ENCODE peak calls at places on chromosomes 2 and 18, in six cellular contexts. Y is SK-N-SH, G is tibial nerve, V is Panc1, C is AG10803, I is A549. N is an unnamed sample.
A peak's percentile ranks its signal among the peaks of the same experiment; 100 is the strongest.

GRCh38 chr2:46164581-46165301 is 132.5 kb upstream of the EPAS1 start:
- DNase-seq in Y (no peak), G (peak; percentile 75), V (no peak), C (peak; percentile 98), I (peak; percentile 91), N (peak; percentile 99)

GRCh38 chr2:163990554-163990953 is 254.7 kb upstream of the FIGN start:
- DNase-seq in Y (no peak), G (no peak), V (no peak), C (no peak), I (no peak), N (no peak)

GRCh38 chr2:33425156-33425555 is 51.3 kb upstream of the RASGRP3 start:
- DNase-seq in Y (no peak), G (no peak), V (no peak), C (peak; percentile 42), I (no peak), N (no peak)

GRCh38 chr18:9563326-9563725 is 51.0 kb downstream of the PPP4R1 start:
- DNase-seq in Y (no peak), G (no peak), V (no peak), C (no peak), I (no peak), N (no peak)

GRCh38 chr2:150339282-150339681 is 148.2 kb downstream of the RND3 start:
- DNase-seq in Y (no peak), G (no peak), V (no peak), C (peak; percentile 43), I (no peak), N (peak; percentile 58)

GRCh38 chr18:10476430-10476829 is 22.0 kb downstream of the APCDD1 start:
- DNase-seq in Y (peak; percentile 81), G (no peak), V (no peak), C (peak; percentile 90), I (no peak), N (peak; percentile 13)

GRCh38 chr2:230794472-230794871 is 70.3 kb upstream of the ITM2C start:
- DNase-seq in Y (no peak), G (no peak), V (no peak), C (no peak), I (no peak), N (peak; percentile 17)

GRCh38 chr2:28009732-28010131 is 119.2 kb downstream of the BABAM2 start:
- DNase-seq in Y (peak; percentile 13), G (no peak), V (no peak), C (no peak), I (no peak), N (peak; percentile 17)

GRCh38 chr2:190413421-190413820 is 5.3 kb downstream of the MFSD6 start:
- DNase-seq in Y (no peak), G (no peak), V (no peak), C (no peak), I (no peak), N (no peak)

GRCh38 chr2:216692636-216693413 is 2.5 kb downstream of the IGFBP5 start:
- DNase-seq in Y (peak; percentile 86), G (peak; percentile 91), V (no peak), C (peak; percentile 45), I (peak; percentile 83), N (peak; percentile 21)

DNA sequence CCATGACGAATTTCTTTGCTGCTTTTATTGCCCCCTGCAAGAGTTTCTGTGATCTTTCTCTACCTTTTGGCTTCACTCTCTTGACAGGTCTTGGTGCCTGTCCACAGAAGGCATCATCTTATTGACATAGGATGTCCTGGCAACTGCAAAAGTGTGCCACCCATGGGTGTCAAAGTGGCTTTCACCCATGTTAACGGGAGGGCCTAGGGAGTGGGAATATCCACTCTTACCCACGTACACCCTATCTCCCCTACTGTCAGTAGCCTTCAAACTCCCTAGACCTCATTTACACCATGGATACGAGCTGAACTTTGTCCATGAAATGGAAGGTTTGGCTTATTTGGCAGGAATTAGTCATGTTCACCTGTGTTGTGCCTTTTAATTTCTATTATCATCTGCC is 16.2 kb upstream of the SULT1C3 start:
- DNase-seq in Y (no peak), G (no peak), V (no peak), C (no peak), I (no peak), N (no peak)
- TF ChIP-seq CTCF in Y (no peak), G (no peak), V (no peak), C (no peak), I (no peak), N (no peak)

GRCh38 chr18:12274793-12275192 is 20.6 kb downstream of the CIDEA start:
- DNase-seq in Y (no peak), G (no peak), V (no peak), C (no peak), I (no peak), N (no peak)

GRCh38 chr18:12279781-12280531 is 25.8 kb downstream of the CIDEA start:
- DNase-seq in Y (no peak), G (no peak), V (no peak), C (no peak), I (no peak), N (no peak)

GRCh38 chr18:12278765-12279682 is 24.9 kb downstream of the CIDEA start:
- DNase-seq in Y (no peak), G (peak; percentile 74), V (no peak), C (peak; percentile 95), I (no peak), N (peak; percentile 98)

GRCh38 chr18:12276736-12277554 is 22.8 kb downstream of the CIDEA start:
- DNase-seq in Y (no peak), G (no peak), V (no peak), C (no peak), I (no peak), N (no peak)

DNA sequence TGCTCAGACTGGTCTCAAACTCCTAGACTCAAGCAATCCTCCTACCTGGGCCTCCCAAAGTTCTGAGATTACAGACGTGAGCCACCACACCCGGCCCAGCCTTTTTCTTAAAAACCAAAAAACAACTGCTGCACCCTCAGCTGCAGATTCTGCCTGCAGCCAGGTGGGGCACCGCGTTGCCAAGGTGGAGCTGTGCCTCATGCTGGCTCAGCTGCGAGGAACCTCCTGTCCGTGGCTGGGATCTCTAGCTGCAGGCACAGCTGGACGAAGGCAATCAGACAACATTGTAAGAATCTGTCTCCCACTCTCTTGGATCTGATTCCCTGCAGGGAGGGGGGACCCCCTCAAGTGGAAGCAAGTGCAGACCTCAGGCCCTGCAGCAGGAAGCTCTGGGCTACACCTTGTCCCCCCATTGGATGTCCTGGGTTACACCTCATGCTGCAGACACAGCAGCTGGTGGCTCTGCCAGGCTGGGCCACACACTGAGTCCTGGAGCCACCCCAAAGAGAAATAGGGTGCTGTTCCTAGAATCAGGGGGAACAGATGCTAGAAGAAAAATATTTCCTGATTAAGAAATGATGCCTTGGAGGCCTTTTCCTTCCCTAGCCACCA is 24.1 kb downstream of the CIDEA start:
- DNase-seq in Y (no peak), G (no peak), V (no peak), C (no peak), I (no peak), N (peak; percentile 34)
- H3K4me3 ChIP-seq in Y (no peak overlapping the region), G (peak overlapping the region; percentile 51), V (no peak overlapping the region), C (peak overlapping the region; percentile 68), I (no peak overlapping the region), N (peak overlapping the region; percentile 47)

DNA sequence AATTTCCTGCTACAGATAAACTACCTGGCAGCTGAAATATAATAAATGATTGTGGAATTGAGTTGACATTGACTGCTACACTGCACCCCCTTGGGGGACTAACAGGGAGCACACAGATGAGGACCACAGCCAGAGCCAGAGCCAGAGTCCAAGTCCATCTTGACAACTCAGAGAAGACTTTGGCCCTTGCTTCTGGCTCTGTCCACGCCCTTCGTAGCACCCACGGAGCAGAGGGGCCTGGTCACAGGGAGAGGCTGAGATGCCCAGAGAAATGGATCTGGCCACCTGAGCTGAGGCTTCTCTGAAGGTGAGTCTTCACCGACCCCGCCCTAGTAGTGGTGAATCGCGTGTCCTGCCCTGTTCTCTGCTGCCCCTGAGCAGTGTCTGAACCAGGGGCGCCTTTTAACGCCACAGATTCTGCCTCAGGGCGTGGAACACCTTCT is 35.8 kb upstream of the MAT2A start:
- DNase-seq in Y (no peak), G (no peak), V (no peak), C (no peak), I (no peak), N (no peak)
- TF ChIP-seq CTCF in Y (no peak), G (no peak), V (no peak), C (no peak), I (no peak), N (no peak)

GRCh38 chr2:224775638-224776037 is 59.5 kb upstream of the CCDC195 start:
- DNase-seq in Y (no peak), G (no peak), V (no peak), C (no peak), I (no peak), N (no peak)

GRCh38 chr2:224778474-224778877 is 62.3 kb upstream of the CCDC195 start:
- DNase-seq in Y (peak; percentile 55), G (peak; percentile 80), V (peak; percentile 56), C (peak; percentile 70), I (peak; percentile 38), N (peak; percentile 81)

GRCh38 chr2:224777563-224777939 is 61.4 kb upstream of the CCDC195 start:
- DNase-seq in Y (no peak), G (no peak), V (no peak), C (no peak), I (no peak), N (no peak)

GRCh38 chr2:224774735-224775134 is 58.6 kb upstream of the CCDC195 start:
- DNase-seq in Y (no peak), G (no peak), V (no peak), C (no peak), I (no peak), N (no peak)

DNA sequence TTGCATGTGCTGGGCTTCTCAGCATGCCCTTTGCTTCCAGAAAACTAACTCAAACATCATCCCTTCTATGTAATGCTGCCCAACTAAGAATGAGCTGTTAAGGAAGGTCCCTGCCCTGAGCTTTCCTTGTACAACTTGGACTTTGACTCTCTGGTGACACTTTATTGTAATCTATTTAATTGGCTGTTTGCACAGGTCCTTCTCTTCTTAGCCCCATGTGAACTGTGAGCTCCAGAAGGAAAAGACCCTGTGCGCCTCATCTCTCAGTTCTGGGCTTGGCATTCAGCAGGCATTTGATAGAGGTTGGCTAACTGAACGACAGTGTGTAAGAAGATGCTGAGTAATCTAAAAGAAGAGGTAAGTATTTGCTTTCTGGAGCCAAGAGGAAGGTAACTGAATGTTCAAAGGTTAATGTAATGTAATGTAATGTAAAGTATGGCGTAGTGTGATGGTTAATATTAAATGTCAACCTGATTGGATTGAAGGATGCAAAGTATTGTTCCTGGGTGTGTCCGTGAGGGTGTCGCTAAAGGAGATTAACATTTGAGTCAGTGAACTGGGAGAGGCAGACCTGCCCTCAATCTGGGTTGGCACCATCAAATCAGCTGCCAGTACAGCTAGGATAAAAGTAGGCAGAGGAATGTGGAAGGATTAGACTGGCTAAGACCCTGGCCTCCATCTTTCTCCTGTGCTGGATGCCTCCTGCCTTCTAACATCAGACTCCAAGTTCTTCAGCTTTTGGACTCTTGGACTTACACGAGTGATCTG is 60.8 kb upstream of the CCDC195 start:
- DNase-seq in Y (no peak), G (no peak), V (no peak), C (no peak), I (no peak), N (no peak)
- H3K4me3 ChIP-seq in Y (no peak overlapping the region), G (no peak overlapping the region), V (no peak overlapping the region), C (no peak overlapping the region), I (no peak overlapping the region), N (no peak overlapping the region)

GRCh38 chr2:74493546-74493945 is 5.9 kb downstream of the LBX2 start:
- DNase-seq in Y (no peak), G (no peak), V (no peak), C (no peak), I (no peak), N (peak; percentile 27)
- TF ChIP-seq CTCF in Y (no peak), G (no peak), V (no peak), C (no peak), I (no peak), N (no peak)